ENCODE peak calls at places on chromosome 15, in four cellular contexts. One of them, this sample, is unnamed. For H3K4me1, the result is how much of the 10 kb centered on the place peaks cover.

GRCh38 chr15:55334997-55335396 is 16.0 kb downstream of the PIGB start:
- DNase-seq in stomach: no peak
- DNase-seq in HCT116: no peak
- DNase-seq in heart left ventricle: no peak
- DNase-seq in this sample: no peak

GRCh38 chr15:74610302-74610951 is 5.2 kb upstream of the CLK3 start:
- DNase-seq in stomach: no peak
- DNase-seq in HCT116: no peak
- DNase-seq in heart left ventricle: no peak
- DNase-seq in this sample: no peak

GRCh38 chr15:80778964-80779657 is at the start of gene CEMIP:
- DNase-seq in stomach: peak
- DNase-seq in HCT116: peak
- DNase-seq in heart left ventricle: peak
- DNase-seq in this sample: peak

GRCh38 chr15:73694419-73694818 is 10.2 kb downstream of the CD276 start:
- DNase-seq in stomach: no peak
- DNase-seq in HCT116: no peak
- DNase-seq in heart left ventricle: no peak
- DNase-seq in this sample: no peak

GRCh38 chr15:55007561-55007960 is 189.2 kb downstream of the RSL24D1 start:
- DNase-seq in stomach: no peak
- DNase-seq in HCT116: no peak
- DNase-seq in heart left ventricle: no peak
- DNase-seq in this sample: no peak

GRCh38 chr15:27358751-27359434 is 387.9 kb downstream of the GABRG3 start:
- DNase-seq in stomach: no peak
- DNase-seq in HCT116: no peak
- DNase-seq in heart left ventricle: no peak
- DNase-seq in this sample: no peak

GRCh38 chr15:42107483-42107882 is 13.1 kb upstream of the PLA2G4D start:
- DNase-seq in stomach: peak
- DNase-seq in HCT116: no peak
- DNase-seq in heart left ventricle: no peak
- DNase-seq in this sample: no peak

GRCh38 chr15:38824719-38825118 is 260.1 kb upstream of the RASGRP1 start:
- DNase-seq in stomach: no peak
- DNase-seq in HCT116: no peak
- DNase-seq in heart left ventricle: no peak
- DNase-seq in this sample: no peak

GRCh38 chr15:83843511-83843910 is 189.6 kb downstream of the ADAMTSL3 start:
- DNase-seq in stomach: no peak
- DNase-seq in HCT116: no peak
- DNase-seq in heart left ventricle: peak
- DNase-seq in this sample: no peak

GRCh38 chr15:77506311-77507150 is 85.8 kb downstream of the HMG20A start:
- DNase-seq in stomach: peak
- DNase-seq in HCT116: no peak
- DNase-seq in heart left ventricle: peak
- DNase-seq in this sample: peak

GRCh38 chr15:73869216-73869995 is 4.0 kb upstream of the TBC1D21 start:
- DNase-seq in stomach: no peak
- DNase-seq in HCT116: no peak
- DNase-seq in heart left ventricle: no peak
- DNase-seq in this sample: no peak

GRCh38 chr15:81080946-81081345 is 53.1 kb upstream of the CFAP161 start:
- DNase-seq in stomach: no peak
- DNase-seq in HCT116: no peak
- DNase-seq in heart left ventricle: no peak
- DNase-seq in this sample: no peak

GRCh38 chr15:38690737-38691332 is 126.2 kb upstream of the RASGRP1 start:
- DNase-seq in stomach: peak
- DNase-seq in HCT116: peak
- DNase-seq in heart left ventricle: peak
- DNase-seq in this sample: peak

GRCh38 chr15:42143866-42144625 is 12.4 kb downstream of the PLA2G4F start:
- DNase-seq in stomach: no peak
- DNase-seq in HCT116: no peak
- DNase-seq in heart left ventricle: no peak
- DNase-seq in this sample: no peak

GRCh38 chr15:33104276-33104675 is 90.2 kb downstream of the FMN1 start:
- DNase-seq in stomach: no peak
- DNase-seq in HCT116: peak
- DNase-seq in heart left ventricle: no peak
- DNase-seq in this sample: no peak

GRCh38 chr15:74208901-74209559 is 6.4 kb upstream of the STRA6 start:
- DNase-seq in stomach: no peak
- DNase-seq in HCT116: no peak
- DNase-seq in heart left ventricle: no peak
- DNase-seq in this sample: no peak

GRCh38 chr15:61050844-61051569 is 178.1 kb downstream of the RORA start:
- DNase-seq in stomach: no peak
- DNase-seq in HCT116: no peak
- DNase-seq in heart left ventricle: no peak
- DNase-seq in this sample: no peak

GRCh38 chr15:64858136-64858535 is 16.4 kb downstream of the PLEKHO2 start:
- DNase-seq in stomach: no peak
- DNase-seq in HCT116: no peak
- DNase-seq in heart left ventricle: no peak
- DNase-seq in this sample: no peak
- H3K27ac ChIP-seq in stomach: peak
- H3K27ac ChIP-seq in HCT116: no peak
- H3K27ac ChIP-seq in heart left ventricle: peak
- H3K27ac ChIP-seq in this sample: peak

GRCh38 chr15:99452010-99452409 is 113.8 kb upstream of the MEF2A start:
- DNase-seq in stomach: no peak
- DNase-seq in HCT116: no peak
- DNase-seq in heart left ventricle: peak
- DNase-seq in this sample: no peak

GRCh38 chr15:99452728-99453643 is 112.8 kb upstream of the MEF2A start:
- DNase-seq in stomach: peak
- DNase-seq in HCT116: no peak
- DNase-seq in heart left ventricle: peak
- DNase-seq in this sample: peak

GRCh38 chr15:99454107-99454809 is 111.5 kb upstream of the MEF2A start:
- DNase-seq in stomach: peak
- DNase-seq in HCT116: no peak
- DNase-seq in heart left ventricle: peak
- DNase-seq in this sample: no peak

GRCh38 chr15:99454941-99455795 is 110.6 kb upstream of the MEF2A start:
- DNase-seq in stomach: peak
- DNase-seq in HCT116: peak
- DNase-seq in heart left ventricle: peak
- DNase-seq in this sample: peak

GRCh38 chr15:99453646-99454045 is 112.1 kb upstream of the MEF2A start:
- DNase-seq in stomach: no peak
- DNase-seq in HCT116: no peak
- DNase-seq in heart left ventricle: peak
- DNase-seq in this sample: no peak
- H3K4me1 ChIP-seq in stomach: under half
- H3K4me1 ChIP-seq in HCT116: under half
- H3K4me1 ChIP-seq in heart left ventricle: half or more
- H3K4me1 ChIP-seq in this sample: under half

DNA sequence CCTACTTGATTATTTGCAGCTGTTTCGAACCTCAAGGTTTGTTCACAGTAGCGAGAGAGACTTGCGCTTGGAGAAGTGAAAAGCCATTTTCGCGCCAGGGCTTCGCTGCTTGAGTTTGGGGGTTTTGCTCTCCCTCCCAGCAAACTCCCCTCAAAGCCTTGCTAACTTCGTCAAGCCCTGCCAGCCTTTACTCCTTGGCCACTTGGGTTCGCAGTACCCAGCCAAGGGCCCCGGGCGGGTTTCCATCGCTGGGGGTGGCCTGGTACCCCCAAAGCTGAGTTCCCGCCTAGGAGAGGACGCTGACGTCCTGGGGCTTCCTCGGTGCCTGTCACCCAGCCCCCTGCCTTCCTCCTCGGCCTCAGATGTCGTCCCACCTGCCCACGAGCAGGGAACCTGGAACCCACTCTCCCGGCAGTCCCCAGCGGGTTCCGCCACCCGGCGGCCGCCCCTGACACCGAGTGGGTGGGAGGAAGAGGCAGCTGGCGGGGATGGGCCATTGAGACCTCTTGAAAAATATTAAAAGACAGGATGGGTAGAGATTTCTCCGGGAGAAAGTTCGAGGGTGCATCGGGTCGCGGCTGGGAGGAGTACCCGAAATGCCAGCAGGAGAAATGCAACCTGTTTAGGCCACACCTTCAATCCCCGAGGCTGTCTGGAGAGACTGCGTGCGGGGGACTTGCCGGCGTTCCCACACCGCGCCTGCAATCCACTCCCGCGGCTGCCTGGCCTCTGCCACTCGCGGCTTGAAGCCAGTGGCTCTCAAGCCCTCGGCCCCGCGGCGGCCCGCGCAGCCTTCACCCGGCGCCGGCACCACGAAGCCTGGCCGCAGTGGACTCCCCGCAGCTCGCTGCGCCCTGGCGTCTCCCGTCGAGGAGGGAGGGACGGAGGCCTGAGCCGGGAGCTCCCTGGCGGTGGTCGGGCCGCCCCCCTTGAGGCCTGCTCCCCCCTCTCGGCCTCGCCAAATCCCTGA is 8.8 kb upstream of the NR2F2 start:
- DNase-seq in stomach: peak
- DNase-seq in HCT116: no peak
- DNase-seq in heart left ventricle: peak
- DNase-seq in this sample: no peak
- H3K27ac ChIP-seq in stomach: peak
- H3K27ac ChIP-seq in HCT116: no peak
- H3K27ac ChIP-seq in heart left ventricle: peak
- H3K27ac ChIP-seq in this sample: peak

DNA sequence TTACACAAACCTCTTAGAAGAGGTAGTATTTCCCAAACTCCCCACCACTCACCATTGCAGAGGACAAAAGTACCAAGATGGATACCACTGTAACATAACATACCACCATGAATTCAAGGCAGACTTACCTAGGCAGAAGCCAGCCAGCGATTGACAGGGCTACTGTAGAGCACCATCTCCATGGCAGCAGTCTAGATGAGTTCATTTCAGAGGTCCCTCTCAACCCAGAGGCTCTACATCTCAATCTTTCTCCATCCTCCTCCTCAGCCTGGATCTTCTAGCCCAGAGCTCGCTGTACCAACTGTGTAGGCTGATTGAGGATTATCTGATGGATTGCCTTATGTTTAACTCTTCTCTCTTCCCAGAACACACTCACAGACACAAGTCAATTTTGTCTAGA is 2.0 kb upstream of the PLIN1 start:
- DNase-seq in stomach: no peak
- DNase-seq in HCT116: no peak
- DNase-seq in heart left ventricle: no peak
- DNase-seq in this sample: no peak
- H3K4me1 ChIP-seq in stomach: under half
- H3K4me1 ChIP-seq in HCT116: under half
- H3K4me1 ChIP-seq in heart left ventricle: under half
- H3K4me1 ChIP-seq in this sample: under half

This sample was measured in lung.